ENCODE peak calls at places on chromosomes 11 and 22, in four cellular contexts. One of them, this sample, is unnamed.

GRCh38 chr11:24406980-24407379 is 89.9 kb upstream of the LUZP2 start:
- DNase-seq in IMR-90: no peak
- DNase-seq in mesendoderm: no peak
- DNase-seq in H1: no peak
- DNase-seq in this sample: no peak

GRCh38 chr11:113488931-113489351 is 13.7 kb upstream of the DRD2 start:
- DNase-seq in IMR-90: no peak
- DNase-seq in mesendoderm: no peak
- DNase-seq in H1: no peak
- DNase-seq in this sample: no peak

GRCh38 chr11:66247295-66247694 is 21.1 kb upstream of the RAB1B start:
- DNase-seq in mesendoderm: no peak
- DNase-seq in IMR-90: no peak
- DNase-seq in H1: no peak
- DNase-seq in this sample: no peak

GRCh38 chr11:46273511-46274205 is 3.8 kb upstream of the CREB3L1 start:
- DNase-seq in mesendoderm: no peak
- DNase-seq in H1: no peak
- DNase-seq in IMR-90: no peak
- DNase-seq in this sample: no peak

GRCh38 chr22:44284711-44285110 is 28.0 kb downstream of the SHISAL1 start:
- DNase-seq in mesendoderm: no peak
- DNase-seq in H1: no peak
- DNase-seq in IMR-90: no peak
- DNase-seq in this sample: no peak

GRCh38 chr22:21632237-21632895 is at the start of gene CCDC116:
- DNase-seq in H1: no peak
- DNase-seq in mesendoderm: peak; percentile 63
- DNase-seq in IMR-90: no peak
- DNase-seq in this sample: peak; percentile 77

GRCh38 chr11:33227578-33228261 is 29.5 kb upstream of the HIPK3 start:
- DNase-seq in IMR-90: peak; percentile 68
- DNase-seq in H1: no peak
- DNase-seq in mesendoderm: no peak
- DNase-seq in this sample: no peak

GRCh38 chr11:119356349-119357031 is 10.0 kb upstream of the MFRP start:
- DNase-seq in mesendoderm: peak; percentile 90
- DNase-seq in H1: no peak
- DNase-seq in IMR-90: peak; percentile 66
- DNase-seq in this sample: peak; percentile 90

GRCh38 chr11:94776351-94777321 is 8.5 kb downstream of the AMOTL1 start:
- DNase-seq in mesendoderm: peak; percentile 86
- DNase-seq in H1: no peak
- DNase-seq in IMR-90: peak; percentile 74
- DNase-seq in this sample: no peak

GRCh38 chr11:29093416-29093815 is 923.4 kb downstream of the KCNA4 start:
- DNase-seq in mesendoderm: no peak
- DNase-seq in H1: no peak
- DNase-seq in IMR-90: peak; percentile 63
- DNase-seq in this sample: no peak

GRCh38 chr11:123239371-123240150 is 44.5 kb upstream of the CLMP start:
- DNase-seq in H1: no peak
- DNase-seq in IMR-90: peak; percentile 77
- DNase-seq in mesendoderm: peak; percentile 69
- DNase-seq in this sample: no peak

GRCh38 chr11:81963018-81963417 is 770.6 kb downstream of the FAM181B start:
- DNase-seq in IMR-90: no peak
- DNase-seq in mesendoderm: peak; percentile 23
- DNase-seq in H1: no peak
- DNase-seq in this sample: no peak

GRCh38 chr11:115193931-115194797 is 310.1 kb downstream of the CADM1 start:
- DNase-seq in mesendoderm: no peak
- DNase-seq in IMR-90: no peak
- DNase-seq in H1: no peak
- DNase-seq in this sample: no peak

GRCh38 chr11:78909386-78909785 is 334.7 kb upstream of the NARS2 start:
- DNase-seq in mesendoderm: no peak
- DNase-seq in H1: no peak
- DNase-seq in IMR-90: no peak
- DNase-seq in this sample: no peak

GRCh38 chr11:69609351-69609750 is 31.6 kb upstream of the CCND1 start:
- DNase-seq in mesendoderm: no peak
- DNase-seq in IMR-90: peak; percentile 51
- DNase-seq in H1: no peak
- DNase-seq in this sample: no peak

GRCh38 chr11:14329702-14330101 is 29.3 kb downstream of the RRAS2 start:
- DNase-seq in mesendoderm: no peak
- DNase-seq in H1: no peak
- DNase-seq in IMR-90: no peak
- DNase-seq in this sample: no peak

GRCh38 chr22:31977141-31977781 is 32.9 kb downstream of the YWHAH start:
- DNase-seq in mesendoderm: peak; percentile 89
- DNase-seq in H1: peak; percentile 72
- DNase-seq in IMR-90: peak; percentile 54
- DNase-seq in this sample: peak; percentile 90

GRCh38 chr11:74007691-74008372 is 1.1 kb downstream of the UCP3 start:
- DNase-seq in mesendoderm: no peak
- DNase-seq in H1: no peak
- DNase-seq in IMR-90: no peak
- DNase-seq in this sample: no peak

DNA sequence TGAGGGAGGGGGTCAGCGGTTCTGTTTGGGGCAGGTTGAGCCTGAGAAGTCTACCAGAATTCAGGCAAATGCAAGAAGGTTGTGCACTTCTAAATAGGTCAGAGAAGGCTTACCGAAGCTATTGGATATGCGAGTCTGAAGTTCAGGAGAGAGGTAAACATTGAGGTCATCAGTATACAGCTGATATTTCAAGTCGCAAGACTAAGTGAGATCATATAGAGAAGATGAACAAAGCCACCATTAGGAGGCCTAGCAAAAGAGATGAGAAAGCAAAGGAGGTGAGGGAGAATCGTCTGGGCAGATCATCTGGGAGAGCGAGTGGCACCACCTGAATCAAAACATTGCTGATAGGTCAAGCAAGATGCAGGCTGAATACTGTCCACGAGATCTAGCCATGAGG is 430.6 kb downstream of the BUD13 start:
- DNase-seq in mesendoderm: no peak
- DNase-seq in IMR-90: no peak
- DNase-seq in H1: no peak
- DNase-seq in this sample: no peak
- H4K5ac ChIP-seq in mesendoderm: no peak overlapping the region
- H4K5ac ChIP-seq in IMR-90: no peak overlapping the region
- H4K5ac ChIP-seq in H1: no peak overlapping the region
- H4K5ac ChIP-seq in this sample: no peak overlapping the region

GRCh38 chr11:130705670-130706421 is 210.4 kb downstream of the SNX19 start:
- DNase-seq in mesendoderm: no peak
- DNase-seq in IMR-90: no peak
- DNase-seq in H1: no peak
- DNase-seq in this sample: no peak
- H3K79me1 ChIP-seq in mesendoderm: no peaks in the 10 kb centered on the region
- H3K79me1 ChIP-seq in IMR-90: no peaks in the 10 kb centered on the region
- H3K79me1 ChIP-seq in H1: no peaks in the 10 kb centered on the region
- H3K79me1 ChIP-seq in this sample: no peaks in the 10 kb centered on the region

GRCh38 chr22:46035380-46035741 is 58.4 kb upstream of the WNT7B start:
- DNase-seq in IMR-90: no peak
- DNase-seq in mesendoderm: no peak
- DNase-seq in H1: no peak
- DNase-seq in this sample: no peak
- H4K5ac ChIP-seq in IMR-90: peak overlapping the region; percentile 91
- H4K5ac ChIP-seq in mesendoderm: no peak overlapping the region
- H4K5ac ChIP-seq in H1: peak overlapping the region; percentile 98
- H4K5ac ChIP-seq in this sample: no peak overlapping the region

GRCh38 chr11:8715501-8715900 is 32.9 kb downstream of the RPL27A start:
- DNase-seq in H1: no peak
- DNase-seq in mesendoderm: no peak
- DNase-seq in IMR-90: no peak
- DNase-seq in this sample: no peak

GRCh38 chr11:8714622-8715225 is 32.1 kb downstream of the RPL27A start:
- DNase-seq in IMR-90: no peak
- DNase-seq in H1: no peak
- DNase-seq in mesendoderm: no peak
- DNase-seq in this sample: no peak

GRCh38 chr11:8719260-8720190 is 36.9 kb downstream of the RPL27A start:
- DNase-seq in H1: no peak
- DNase-seq in IMR-90: peak; percentile 96
- DNase-seq in mesendoderm: peak; percentile 88
- DNase-seq in this sample: no peak

GRCh38 chr11:8717876-8718753 is 35.5 kb downstream of the RPL27A start:
- DNase-seq in IMR-90: peak; percentile 97
- DNase-seq in mesendoderm: peak; percentile 85
- DNase-seq in H1: no peak
- DNase-seq in this sample: no peak

DNA sequence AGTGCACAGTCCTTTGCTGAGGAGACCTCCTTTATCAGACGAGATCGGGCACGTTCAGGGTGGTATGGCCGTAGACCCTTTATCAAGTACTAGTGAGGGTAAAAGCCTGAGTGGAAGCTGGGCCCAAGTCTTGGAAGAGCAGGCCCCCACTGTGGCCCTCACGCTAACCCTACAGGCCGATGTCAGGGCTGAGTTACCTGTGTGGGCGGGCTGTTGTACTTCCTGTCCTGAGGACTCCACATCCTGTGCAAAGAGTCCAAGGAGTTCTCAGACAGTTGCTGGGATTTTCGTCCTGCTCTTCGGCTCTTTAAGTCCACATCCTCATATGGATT is 34.9 kb downstream of the RPL27A start:
- DNase-seq in mesendoderm: no peak
- DNase-seq in H1: no peak
- DNase-seq in IMR-90: no peak
- DNase-seq in this sample: no peak
- H3K79me1 ChIP-seq in mesendoderm: no peaks in the 10 kb centered on the region
- H3K79me1 ChIP-seq in H1: peaks cover 3% of the 10 kb centered on the region
- H3K79me1 ChIP-seq in IMR-90: peaks cover 83% of the 10 kb centered on the region
- H3K79me1 ChIP-seq in this sample: no peaks in the 10 kb centered on the region